ENCODE peak calls at places on chromosomes 4 and X, in nine cellular contexts. One of them, this sample, is unnamed.

GRCh38 chr4:72112514-72113156 is 80.8 kb downstream of the NPFFR2 start:
- DNase-seq in Calu3: peak; percentile 49
- DNase-seq in kidney: no peak
- DNase-seq in dorsolateral prefrontal cortex: no peak
- DNase-seq in A673: peak; percentile 31
- DNase-seq in heart right ventricle: no peak
- DNase-seq in mucosa of descending colon: no peak
- DNase-seq in psoas muscle: no peak
- DNase-seq in fibroblast of mammary gland: peak; percentile 91
- DNase-seq in this sample: no peak

GRCh38 chr4:81424336-81424735 is 47.4 kb downstream of the RASGEF1B start:
- DNase-seq in mucosa of descending colon: no peak
- DNase-seq in fibroblast of mammary gland: no peak
- DNase-seq in A673: no peak
- DNase-seq in heart right ventricle: no peak
- DNase-seq in kidney: no peak
- DNase-seq in dorsolateral prefrontal cortex: no peak
- DNase-seq in Calu3: no peak
- DNase-seq in psoas muscle: no peak
- DNase-seq in this sample: no peak

GRCh38 chr4:43251760-43252317 is 359.3 kb downstream of the GRXCR1 start:
- DNase-seq in fibroblast of mammary gland: peak; percentile 59
- DNase-seq in dorsolateral prefrontal cortex: peak; percentile 44
- DNase-seq in A673: no peak
- DNase-seq in heart right ventricle: no peak
- DNase-seq in Calu3: no peak
- DNase-seq in kidney: no peak
- DNase-seq in psoas muscle: no peak
- DNase-seq in mucosa of descending colon: no peak
- DNase-seq in this sample: no peak

GRCh38 chrX:110001702-110002299 is 1.1 kb upstream of the TMEM164 start:
- DNase-seq in Calu3: no peak
- DNase-seq in dorsolateral prefrontal cortex: no peak
- DNase-seq in mucosa of descending colon: no peak
- DNase-seq in kidney: no peak
- DNase-seq in fibroblast of mammary gland: no peak
- DNase-seq in heart right ventricle: no peak
- DNase-seq in A673: no peak
- DNase-seq in psoas muscle: no peak
- DNase-seq in this sample: no peak

GRCh38 chrX:52594658-52595057 is 60.0 kb downstream of the SSX7 start:
- DNase-seq in heart right ventricle: no peak
- DNase-seq in Calu3: no peak
- DNase-seq in mucosa of descending colon: no peak
- DNase-seq in psoas muscle: no peak
- DNase-seq in kidney: no peak
- DNase-seq in fibroblast of mammary gland: no peak
- DNase-seq in A673: no peak
- DNase-seq in dorsolateral prefrontal cortex: no peak
- DNase-seq in this sample: no peak

GRCh38 chr4:182578402-182578801 is 335.2 kb downstream of the TENM3 start:
- DNase-seq in mucosa of descending colon: no peak
- DNase-seq in Calu3: peak; percentile 3
- DNase-seq in heart right ventricle: no peak
- DNase-seq in kidney: no peak
- DNase-seq in fibroblast of mammary gland: peak; percentile 84
- DNase-seq in A673: peak; percentile 14
- DNase-seq in psoas muscle: no peak
- DNase-seq in dorsolateral prefrontal cortex: no peak
- DNase-seq in this sample: no peak

GRCh38 chr4:168723569-168723968 is 226.7 kb downstream of the PALLD start:
- DNase-seq in mucosa of descending colon: no peak
- DNase-seq in fibroblast of mammary gland: peak; percentile 33
- DNase-seq in kidney: no peak
- DNase-seq in heart right ventricle: no peak
- DNase-seq in dorsolateral prefrontal cortex: no peak
- DNase-seq in psoas muscle: no peak
- DNase-seq in Calu3: no peak
- DNase-seq in A673: no peak
- DNase-seq in this sample: no peak

GRCh38 chr4:184000457-184001395 is 95.6 kb downstream of the STOX2 start:
- DNase-seq in Calu3: peak; percentile 30
- DNase-seq in fibroblast of mammary gland: no peak
- DNase-seq in psoas muscle: no peak
- DNase-seq in A673: no peak
- DNase-seq in dorsolateral prefrontal cortex: peak; percentile 58
- DNase-seq in kidney: no peak
- DNase-seq in mucosa of descending colon: no peak
- DNase-seq in heart right ventricle: no peak
- DNase-seq in this sample: no peak

GRCh38 chrX:49053223-49054072 is 5.4 kb upstream of the CCDC120 start:
- DNase-seq in heart right ventricle: no peak
- DNase-seq in fibroblast of mammary gland: peak; percentile 28
- DNase-seq in A673: peak; percentile 87
- DNase-seq in kidney: peak; percentile 85
- DNase-seq in mucosa of descending colon: peak; percentile 75
- DNase-seq in psoas muscle: peak; percentile 60
- DNase-seq in dorsolateral prefrontal cortex: peak; percentile 61
- DNase-seq in Calu3: peak; percentile 75
- DNase-seq in this sample: peak; percentile 66

GRCh38 chr4:150938873-150939499 is 76.1 kb downstream of the LRBA start:
- DNase-seq in mucosa of descending colon: no peak
- DNase-seq in psoas muscle: no peak
- DNase-seq in Calu3: no peak
- DNase-seq in dorsolateral prefrontal cortex: no peak
- DNase-seq in A673: no peak
- DNase-seq in heart right ventricle: no peak
- DNase-seq in kidney: no peak
- DNase-seq in fibroblast of mammary gland: peak; percentile 24
- DNase-seq in this sample: no peak

GRCh38 chr4:137519406-137519805 is 12.9 kb downstream of the PCDH18 start:
- DNase-seq in psoas muscle: no peak
- DNase-seq in mucosa of descending colon: no peak
- DNase-seq in dorsolateral prefrontal cortex: no peak
- DNase-seq in kidney: no peak
- DNase-seq in A673: no peak
- DNase-seq in fibroblast of mammary gland: peak; percentile 79
- DNase-seq in Calu3: no peak
- DNase-seq in heart right ventricle: no peak
- DNase-seq in this sample: no peak

GRCh38 chrX:132651411-132652086 is 162.7 kb upstream of the MBNL3 start:
- DNase-seq in fibroblast of mammary gland: peak; percentile 38
- DNase-seq in heart right ventricle: no peak
- DNase-seq in psoas muscle: no peak
- DNase-seq in Calu3: peak; percentile 2
- DNase-seq in dorsolateral prefrontal cortex: no peak
- DNase-seq in kidney: no peak
- DNase-seq in A673: peak; percentile 5
- DNase-seq in mucosa of descending colon: no peak
- DNase-seq in this sample: no peak
- TF ChIP-seq CTCF in fibroblast of mammary gland: peak; percentile 13
- TF ChIP-seq CTCF in heart right ventricle: no peak
- TF ChIP-seq CTCF in psoas muscle: no peak
- TF ChIP-seq CTCF in Calu3: no peak
- TF ChIP-seq CTCF in dorsolateral prefrontal cortex: no peak
- TF ChIP-seq CTCF in kidney: no peak
- TF ChIP-seq CTCF in A673: peak; percentile 25
- TF ChIP-seq CTCF in mucosa of descending colon: no peak
- TF ChIP-seq CTCF in this sample: no peak

DNA sequence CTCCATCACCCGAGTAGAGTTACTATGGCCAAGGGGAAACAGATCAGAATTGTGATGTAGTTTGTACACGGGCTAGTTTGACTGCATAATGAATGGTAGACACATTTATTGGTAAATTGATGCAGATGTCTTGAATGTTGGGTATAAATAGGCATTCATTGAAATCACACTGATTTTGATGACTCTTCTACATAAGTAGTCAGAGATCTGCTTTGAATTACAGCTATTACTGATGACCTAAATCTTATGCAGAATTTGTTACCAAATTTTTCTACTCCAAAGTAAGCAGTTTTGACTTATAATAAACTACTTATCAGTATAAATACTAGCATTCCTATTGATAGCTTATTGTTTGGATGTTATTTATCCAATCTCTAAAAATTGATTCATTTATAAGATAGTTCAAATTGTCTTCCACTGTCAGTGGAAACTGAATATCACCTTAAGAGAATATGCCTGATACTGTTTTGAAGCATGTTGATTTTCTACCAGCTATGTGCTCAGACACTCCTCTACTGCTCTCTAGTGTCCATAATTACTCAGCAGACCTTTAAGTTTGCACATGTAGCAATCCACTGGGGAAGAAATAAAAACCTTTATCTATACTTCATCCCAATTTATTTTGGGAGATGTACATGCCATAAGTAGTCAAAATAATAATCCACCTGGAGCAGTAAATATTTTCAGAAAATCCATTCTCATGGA is 120.3 kb downstream of the RASL11B start:
- DNase-seq in kidney: no peak
- DNase-seq in A673: peak; percentile 35
- DNase-seq in Calu3: no peak
- DNase-seq in heart right ventricle: no peak
- DNase-seq in fibroblast of mammary gland: peak; percentile 76
- DNase-seq in dorsolateral prefrontal cortex: peak; percentile 13
- DNase-seq in mucosa of descending colon: no peak
- DNase-seq in psoas muscle: no peak
- DNase-seq in this sample: no peak
- TF ChIP-seq CTCF in kidney: peak; percentile 64
- TF ChIP-seq CTCF in A673: peak; percentile 59
- TF ChIP-seq CTCF in Calu3: no peak
- TF ChIP-seq CTCF in heart right ventricle: peak; percentile 72
- TF ChIP-seq CTCF in fibroblast of mammary gland: peak; percentile 86
- TF ChIP-seq CTCF in dorsolateral prefrontal cortex: peak; percentile 82
- TF ChIP-seq CTCF in mucosa of descending colon: no peak
- TF ChIP-seq CTCF in psoas muscle: peak; percentile 80
- TF ChIP-seq CTCF in this sample: no peak

DNA sequence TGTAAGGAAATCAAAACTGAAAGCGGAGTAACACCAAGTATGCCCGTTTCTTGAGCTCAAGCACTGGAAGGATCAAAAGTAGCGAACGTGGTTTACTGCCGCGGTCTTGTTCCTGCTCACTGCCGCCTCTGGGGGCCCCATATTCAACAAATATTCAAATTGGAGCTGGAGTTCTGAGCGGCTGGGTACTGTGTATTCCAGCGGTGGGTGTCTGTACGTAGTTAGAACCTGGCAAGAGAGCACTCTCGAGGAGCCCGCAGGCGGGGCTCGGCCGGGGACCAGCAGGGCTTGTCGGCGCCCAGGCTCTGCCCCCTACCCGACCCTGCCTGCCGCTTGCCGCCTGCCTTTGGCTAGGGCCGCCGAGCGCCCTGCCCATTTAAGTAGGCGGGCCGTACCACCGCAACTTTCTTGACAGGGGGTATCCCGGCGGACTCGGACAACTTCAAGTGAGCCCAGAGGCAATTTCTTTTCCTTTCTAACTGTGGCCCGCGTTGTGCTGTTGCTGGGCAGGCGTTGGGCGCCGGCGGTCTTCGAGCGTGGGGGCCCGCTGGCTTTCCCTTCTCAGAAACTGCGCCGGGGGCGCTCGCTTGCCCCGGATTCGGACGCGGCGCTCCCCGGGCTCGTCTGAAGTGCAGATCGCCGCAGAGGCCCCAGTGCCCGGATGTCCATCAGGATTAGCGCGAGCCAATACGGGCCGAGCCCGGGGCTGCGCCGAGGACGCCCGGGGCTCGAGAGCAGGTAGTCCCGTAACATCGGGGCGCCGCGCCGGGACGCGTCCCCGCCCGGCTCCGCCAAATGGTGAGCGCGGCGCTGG is 71.9 kb downstream of the AFF1 start:
- DNase-seq in dorsolateral prefrontal cortex: peak; percentile 93
- DNase-seq in mucosa of descending colon: peak; percentile 95
- DNase-seq in A673: peak; percentile 88
- DNase-seq in Calu3: peak; percentile 86
- DNase-seq in kidney: peak; percentile 98
- DNase-seq in heart right ventricle: peak; percentile 93
- DNase-seq in psoas muscle: peak; percentile 94
- DNase-seq in fibroblast of mammary gland: peak; percentile 87
- DNase-seq in this sample: peak; percentile 93
- TF ChIP-seq CTCF in dorsolateral prefrontal cortex: peak; percentile 58
- TF ChIP-seq CTCF in mucosa of descending colon: peak; percentile 6
- TF ChIP-seq CTCF in A673: no peak
- TF ChIP-seq CTCF in Calu3: no peak
- TF ChIP-seq CTCF in kidney: no peak
- TF ChIP-seq CTCF in heart right ventricle: peak; percentile 29
- TF ChIP-seq CTCF in psoas muscle: peak; percentile 39
- TF ChIP-seq CTCF in fibroblast of mammary gland: peak; percentile 22
- TF ChIP-seq CTCF in this sample: no peak

DNA sequence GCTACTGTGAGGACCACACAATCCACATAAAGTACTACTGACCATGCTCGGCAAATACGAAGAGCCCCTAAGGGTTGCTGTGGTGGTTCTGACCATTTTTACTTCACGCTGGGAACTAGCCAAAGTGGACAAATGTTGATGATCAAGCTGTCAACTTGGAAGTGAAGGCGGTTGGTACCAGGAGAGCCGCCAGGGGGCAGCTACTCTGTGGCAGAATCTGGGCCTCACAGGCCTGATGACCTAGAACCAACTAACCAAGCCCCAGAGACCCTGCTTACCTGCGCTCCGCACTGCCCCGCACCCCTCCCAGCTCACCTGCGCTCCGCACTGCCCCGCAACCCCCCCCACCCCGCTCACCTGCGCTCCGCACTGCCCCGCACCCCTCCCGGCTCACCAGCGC is 5.6 kb downstream of the GAK start:
- DNase-seq in A673: no peak
- DNase-seq in psoas muscle: no peak
- DNase-seq in kidney: no peak
- DNase-seq in Calu3: no peak
- DNase-seq in mucosa of descending colon: no peak
- DNase-seq in fibroblast of mammary gland: peak; percentile 24
- DNase-seq in heart right ventricle: no peak
- DNase-seq in dorsolateral prefrontal cortex: peak; percentile 60
- DNase-seq in this sample: peak; percentile 69
- TF ChIP-seq CTCF in A673: no peak
- TF ChIP-seq CTCF in psoas muscle: no peak
- TF ChIP-seq CTCF in kidney: no peak
- TF ChIP-seq CTCF in Calu3: no peak
- TF ChIP-seq CTCF in mucosa of descending colon: no peak
- TF ChIP-seq CTCF in fibroblast of mammary gland: peak; percentile 43
- TF ChIP-seq CTCF in heart right ventricle: no peak
- TF ChIP-seq CTCF in dorsolateral prefrontal cortex: no peak
- TF ChIP-seq CTCF in this sample: peak; percentile 40